ENCODE peak calls at places on chromosomes 2 and 18, in four cellular contexts. One of them, this sample, is unnamed.

GRCh38 chr2:178298785-178299212 is 104.5 kb downstream of the OSBPL6 start:
- DNase-seq in GM12878: no peak
- DNase-seq in H1: no peak
- DNase-seq in HCT116: peak; percentile 32
- DNase-seq in this sample: no peak

GRCh38 chr2:235639387-235639786 is 145.5 kb downstream of the AGAP1 start:
- DNase-seq in H1: no peak
- DNase-seq in HCT116: no peak
- DNase-seq in GM12878: no peak
- DNase-seq in this sample: no peak

GRCh38 chr2:3035385-3036050 is 342.1 kb downstream of the EIPR1 start:
- DNase-seq in HCT116: no peak
- DNase-seq in H1: no peak
- DNase-seq in GM12878: no peak
- DNase-seq in this sample: no peak

GRCh38 chr2:17539993-17540812 is at the start of gene VSNL1:
- DNase-seq in GM12878: no peak
- DNase-seq in H1: peak; percentile 89
- DNase-seq in HCT116: peak; percentile 79
- DNase-seq in this sample: peak; percentile 30

GRCh38 chr2:6353669-6354068 is 512.0 kb downstream of the CMPK2 start:
- DNase-seq in GM12878: peak; percentile 79
- DNase-seq in H1: no peak
- DNase-seq in HCT116: no peak
- DNase-seq in this sample: no peak

GRCh38 chr2:144642106-144642505 is 122.2 kb upstream of the ZEB2 start:
- DNase-seq in GM12878: no peak
- DNase-seq in HCT116: no peak
- DNase-seq in H1: no peak
- DNase-seq in this sample: no peak

GRCh38 chr2:85326406-85326945 is 1.3 kb downstream of the TGOLN2 start:
- DNase-seq in GM12878: no peak
- DNase-seq in H1: no peak
- DNase-seq in HCT116: no peak
- DNase-seq in this sample: peak; percentile 65

GRCh38 chr2:2735041-2735440 is 404.0 kb upstream of the MYT1L start:
- DNase-seq in H1: no peak
- DNase-seq in GM12878: no peak
- DNase-seq in HCT116: no peak
- DNase-seq in this sample: no peak

GRCh38 chr2:43136862-43137261 is 89.5 kb downstream of the ZFP36L2 start:
- DNase-seq in GM12878: no peak
- DNase-seq in HCT116: no peak
- DNase-seq in H1: no peak
- DNase-seq in this sample: no peak

GRCh38 chr18:26459340-26459739 is 89.0 kb downstream of the KCTD1 start:
- DNase-seq in HCT116: no peak
- DNase-seq in GM12878: no peak
- DNase-seq in H1: no peak
- DNase-seq in this sample: no peak

GRCh38 chr2:12099374-12099773 is 352.9 kb downstream of the LPIN1 start:
- DNase-seq in H1: no peak
- DNase-seq in GM12878: no peak
- DNase-seq in HCT116: no peak
- DNase-seq in this sample: no peak

GRCh38 chr2:54708584-54709340 is 14.7 kb upstream of the EML6 start:
- DNase-seq in HCT116: no peak
- DNase-seq in GM12878: no peak
- DNase-seq in H1: no peak
- DNase-seq in this sample: no peak

GRCh38 chr2:69012310-69013122 is 463 bp upstream of the ANTXR1 start:
- DNase-seq in H1: no peak
- DNase-seq in GM12878: no peak
- DNase-seq in HCT116: peak; percentile 23
- DNase-seq in this sample: peak; percentile 68

GRCh38 chr2:241202681-241203080 is 14.2 kb downstream of the ANO7 start:
- DNase-seq in H1: no peak
- DNase-seq in HCT116: no peak
- DNase-seq in GM12878: no peak
- DNase-seq in this sample: no peak

GRCh38 chr2:164681009-164681408 is 59.7 kb upstream of the GRB14 start:
- DNase-seq in H1: no peak
- DNase-seq in HCT116: no peak
- DNase-seq in GM12878: no peak
- DNase-seq in this sample: no peak

GRCh38 chr2:60819155-60819862 is 62.1 kb upstream of the REL start:
- DNase-seq in H1: no peak
- DNase-seq in GM12878: no peak
- DNase-seq in HCT116: no peak
- DNase-seq in this sample: no peak

DNA sequence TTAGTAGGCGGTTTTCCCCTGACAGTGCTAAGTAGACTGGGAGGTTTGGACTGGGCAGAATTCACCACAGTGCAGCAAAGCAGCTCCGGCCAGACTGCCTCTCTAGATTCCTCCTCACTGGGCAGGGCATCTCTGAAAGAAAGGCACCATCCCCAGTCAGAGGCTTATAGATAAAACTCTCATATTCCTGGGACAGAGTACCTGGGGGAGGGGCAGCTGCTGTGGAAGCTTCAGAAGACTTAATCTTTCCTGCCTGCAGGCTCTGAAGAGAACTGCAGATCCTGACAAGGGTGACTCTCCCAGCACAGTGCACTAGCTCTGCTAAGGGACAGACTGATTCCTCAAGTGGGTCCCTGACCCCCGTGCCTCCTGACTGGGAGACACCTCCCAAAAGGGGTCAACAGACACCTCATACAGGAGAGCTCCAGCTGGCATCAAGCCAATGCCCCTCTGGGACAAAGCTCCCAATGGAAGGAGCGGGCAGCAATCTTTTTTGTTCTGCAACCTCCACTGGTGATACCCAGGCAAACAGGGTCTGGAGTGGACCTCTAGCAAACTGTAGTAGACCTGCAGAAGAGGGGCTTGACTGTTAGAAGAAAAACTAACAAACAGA is 266.8 kb upstream of the CRIM1 start:
- DNase-seq in HCT116: no peak
- DNase-seq in H1: no peak
- DNase-seq in GM12878: no peak
- DNase-seq in this sample: no peak
- TF ChIP-seq EGR1 in HCT116: no peak
- TF ChIP-seq EGR1 in H1: no peak
- TF ChIP-seq EGR1 in GM12878: no peak
- TF ChIP-seq EGR1 in this sample: no peak

GRCh38 chr2:65367517-65367916 is 64.9 kb downstream of the SPRED2 start:
- DNase-seq in HCT116: no peak
- DNase-seq in H1: no peak
- DNase-seq in GM12878: no peak
- DNase-seq in this sample: no peak
- TF ChIP-seq EGR1 in HCT116: no peak
- TF ChIP-seq EGR1 in H1: no peak
- TF ChIP-seq EGR1 in GM12878: no peak
- TF ChIP-seq EGR1 in this sample: no peak

DNA sequence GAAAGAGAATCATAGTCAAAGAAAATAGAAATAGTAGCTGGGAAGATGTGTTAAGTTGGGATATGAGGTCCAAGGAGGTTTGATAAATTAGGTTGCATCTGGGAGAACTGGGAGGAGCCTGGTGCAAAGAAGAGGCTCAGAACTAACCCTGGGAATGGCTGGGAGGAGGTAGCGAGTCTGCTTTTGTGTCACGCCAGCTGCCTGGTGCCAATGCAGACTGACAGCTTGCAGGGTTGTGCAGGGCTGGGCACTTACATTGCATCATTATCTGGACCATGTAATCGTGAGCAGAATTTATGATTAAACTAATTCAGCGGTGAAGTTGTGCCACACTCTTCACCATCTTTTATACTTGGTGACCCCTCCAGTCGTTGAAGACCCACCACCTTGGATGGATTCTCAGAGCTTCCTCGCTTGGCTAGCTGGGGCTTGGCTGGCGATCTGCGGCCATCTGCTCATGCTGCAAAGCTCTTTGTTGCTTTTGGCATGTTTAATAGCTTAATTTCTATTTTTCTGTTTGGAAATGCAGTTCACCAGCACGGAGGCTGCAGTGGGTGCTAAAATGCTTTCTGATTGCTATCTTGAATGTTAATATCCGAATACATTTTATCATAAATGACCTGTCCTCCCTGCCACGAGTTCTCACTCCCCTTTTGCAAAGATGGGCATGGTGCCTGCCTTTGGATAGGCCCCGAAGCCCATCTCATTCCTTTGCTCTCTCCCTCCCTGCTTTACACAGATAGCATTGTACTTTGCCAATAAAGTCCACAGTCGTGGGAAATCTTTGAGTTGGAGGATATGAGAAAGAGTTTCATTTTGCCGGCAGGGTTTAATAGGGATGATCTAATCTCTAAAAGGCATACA is 188.1 kb downstream of the PRKCE start:
- DNase-seq in GM12878: no peak
- DNase-seq in HCT116: no peak
- DNase-seq in H1: no peak
- DNase-seq in this sample: no peak
- TF ChIP-seq EGR1 in GM12878: no peak
- TF ChIP-seq EGR1 in HCT116: no peak
- TF ChIP-seq EGR1 in H1: no peak
- TF ChIP-seq EGR1 in this sample: no peak

DNA sequence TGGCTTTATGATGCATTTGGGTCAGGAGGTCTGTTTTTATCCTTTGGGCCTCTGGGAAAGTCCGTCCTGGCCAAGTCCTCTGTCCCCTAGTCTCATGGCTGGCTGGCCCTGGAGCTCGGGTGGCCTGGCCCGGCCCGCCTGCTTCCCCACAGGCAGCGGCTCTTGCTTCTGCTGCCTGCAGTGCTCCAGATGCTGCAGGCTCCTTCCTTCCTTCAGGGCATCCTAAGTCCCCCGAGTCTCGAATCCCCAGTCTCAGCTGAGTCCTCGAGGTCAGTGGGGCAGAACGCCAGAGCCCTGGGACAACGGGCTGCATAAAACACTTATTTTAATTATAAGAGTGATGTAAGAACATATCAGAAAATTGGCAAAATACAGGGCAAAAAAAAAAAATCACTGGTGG is 71.2 kb downstream of the HPCAL1 start:
- DNase-seq in H1: no peak
- DNase-seq in HCT116: no peak
- DNase-seq in GM12878: no peak
- DNase-seq in this sample: no peak
- TF ChIP-seq EGR1 in H1: no peak
- TF ChIP-seq EGR1 in HCT116: no peak
- TF ChIP-seq EGR1 in GM12878: no peak
- TF ChIP-seq EGR1 in this sample: no peak

DNA sequence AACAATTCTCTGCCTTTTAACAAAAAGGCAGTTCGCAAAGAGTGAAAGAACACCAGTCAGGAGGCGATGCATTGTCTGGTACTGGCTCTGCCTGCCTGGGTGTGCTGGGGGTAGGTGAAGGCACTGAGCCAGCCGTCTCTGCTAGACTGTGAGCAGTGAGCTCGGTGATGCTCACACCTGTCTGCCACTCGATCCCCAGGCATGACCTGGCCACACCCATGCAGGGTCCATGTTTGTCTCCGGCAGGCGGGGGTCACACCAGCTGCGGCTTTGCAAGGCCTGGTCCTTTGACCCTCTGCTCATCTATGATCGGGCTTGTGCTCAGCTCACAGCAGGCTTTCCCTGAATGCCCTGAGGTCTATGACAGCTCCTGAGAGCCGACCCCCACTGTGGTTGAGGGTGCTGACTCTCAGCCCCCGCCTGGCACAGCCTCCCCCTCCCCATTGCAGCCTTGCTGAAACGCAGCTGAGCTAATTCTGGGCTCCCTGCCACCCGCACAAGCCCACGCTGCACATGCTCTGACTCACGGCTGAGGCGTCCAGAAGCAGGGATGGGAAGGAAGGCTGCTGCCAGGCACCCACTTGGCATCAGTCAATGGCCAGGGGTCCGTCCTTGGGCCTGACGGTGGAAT is 23.7 kb downstream of the CRACDL start:
- DNase-seq in GM12878: no peak
- DNase-seq in HCT116: peak; percentile 29
- DNase-seq in H1: no peak
- DNase-seq in this sample: no peak
- TF ChIP-seq EGR1 in GM12878: no peak
- TF ChIP-seq EGR1 in HCT116: peak; percentile 77
- TF ChIP-seq EGR1 in H1: no peak
- TF ChIP-seq EGR1 in this sample: no peak

DNA sequence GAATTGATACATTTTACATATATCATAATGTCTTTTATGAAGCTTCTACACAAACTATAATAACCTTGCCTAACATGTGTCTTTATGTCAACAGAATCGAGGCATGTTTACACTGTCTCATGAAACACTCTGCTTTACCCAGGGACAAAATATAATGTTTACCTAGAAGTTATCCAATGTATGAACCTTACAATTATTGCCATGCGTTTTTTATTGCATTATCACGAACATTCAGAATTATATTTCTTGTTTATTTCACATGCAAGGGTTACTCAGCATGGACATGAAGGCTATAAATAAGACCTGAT is 19.8 kb downstream of the LONRF2 start:
- DNase-seq in H1: no peak
- DNase-seq in GM12878: no peak
- DNase-seq in HCT116: no peak
- DNase-seq in this sample: no peak
- TF ChIP-seq EGR1 in H1: no peak
- TF ChIP-seq EGR1 in GM12878: no peak
- TF ChIP-seq EGR1 in HCT116: no peak
- TF ChIP-seq EGR1 in this sample: no peak

GRCh38 chr2:168639024-168639423 is 163.4 kb upstream of the NOSTRIN start:
- DNase-seq in H1: no peak
- DNase-seq in GM12878: no peak
- DNase-seq in HCT116: no peak
- DNase-seq in this sample: no peak

GRCh38 chr2:168640039-168640438 is 162.4 kb upstream of the NOSTRIN start:
- DNase-seq in GM12878: no peak
- DNase-seq in H1: no peak
- DNase-seq in HCT116: no peak
- DNase-seq in this sample: no peak

GRCh38 chr2:168641636-168642035 is 160.8 kb upstream of the NOSTRIN start:
- DNase-seq in HCT116: no peak
- DNase-seq in H1: no peak
- DNase-seq in GM12878: no peak
- DNase-seq in this sample: no peak

GRCh38 chr2:168642873-168643272 is 159.6 kb upstream of the NOSTRIN start:
- DNase-seq in HCT116: no peak
- DNase-seq in H1: no peak
- DNase-seq in GM12878: no peak
- DNase-seq in this sample: no peak

GRCh38 chr2:168639501-168639900 is 162.9 kb upstream of the NOSTRIN start:
- DNase-seq in GM12878: no peak
- DNase-seq in H1: no peak
- DNase-seq in HCT116: no peak
- DNase-seq in this sample: no peak
- TF ChIP-seq EGR1 in GM12878: no peak
- TF ChIP-seq EGR1 in H1: no peak
- TF ChIP-seq EGR1 in HCT116: no peak
- TF ChIP-seq EGR1 in this sample: no peak

GRCh38 chr2:223731503-223731902 is 105.9 kb downstream of the AP1S3 start:
- DNase-seq in H1: no peak
- DNase-seq in GM12878: no peak
- DNase-seq in HCT116: no peak
- DNase-seq in this sample: no peak
- TF ChIP-seq EGR1 in H1: no peak
- TF ChIP-seq EGR1 in GM12878: no peak
- TF ChIP-seq EGR1 in HCT116: no peak
- TF ChIP-seq EGR1 in this sample: no peak